ENCODE peak calls at places on chromosomes 6 and 20, in six cellular contexts. V, Z, W, Q, P and K are unnamed samples.

GRCh38 chr20:8215516-8215915 is 83.5 kb downstream of the PLCB1 start:
- DNase-seq in Q (no peak), P (no peak), W (no peak), V (peak; percentile 11), Z (peak; percentile 64), K (no peak)

GRCh38 chr20:48614593-48615274 is 213.1 kb downstream of the PREX1 start:
- DNase-seq in W (peak; percentile 22), Z (peak; percentile 20), Q (no peak), V (no peak), P (no peak), K (no peak)

GRCh38 chr6:35014786-35015185 is 125.7 kb downstream of the ANKS1A start:
- DNase-seq in W (peak; percentile 73), Z (peak; percentile 24), V (no peak), Q (no peak), P (no peak), K (no peak)

GRCh38 chr20:48784273-48784641 is 43.5 kb downstream of the PREX1 start:
- DNase-seq in Z (no peak), W (no peak), P (no peak), V (no peak), Q (no peak), K (no peak)

GRCh38 chr6:147441751-147442150 is 66.7 kb upstream of the SAMD5 start:
- DNase-seq in Q (no peak), P (no peak), V (no peak), Z (no peak), W (no peak), K (no peak)

GRCh38 chr20:63462244-63462643 is 10.2 kb downstream of the KCNQ2 start:
- DNase-seq in W (no peak), Q (no peak), Z (no peak), P (no peak), V (no peak), K (no peak)

GRCh38 chr6:91141352-91141751 is 554.5 kb upstream of the MAP3K7 start:
- DNase-seq in V (no peak), Q (no peak), W (no peak), P (no peak), Z (no peak), K (no peak)

GRCh38 chr6:78340755-78341154 is 526.6 kb upstream of the IRAK1BP1 start:
- DNase-seq in Z (peak; percentile 8), V (no peak), Q (no peak), W (no peak), P (no peak), K (no peak)

GRCh38 chr6:33198853-33199436 is 1.5 kb downstream of the RXRB start:
- DNase-seq in Z (no peak), P (no peak), V (no peak), W (no peak), Q (no peak), K (no peak)

GRCh38 chr20:62137478-62138203 is 5.6 kb downstream of the PSMA7 start:
- DNase-seq in Q (no peak), P (no peak), V (no peak), Z (no peak), W (no peak), K (no peak)